ENCODE peak calls at places on chromosomes 3 and 15, in ten cellular contexts. One of them, this sample, is unnamed.
A peak's percentile ranks its signal among the peaks of the same experiment; 100 is the strongest.

GRCh38 chr15:98428253-98428989 is 219.9 kb upstream of the IGF1R start:
- DNase-seq in mucosa of descending colon: no peak
- DNase-seq in cardiac fibroblast: peak; percentile 63
- DNase-seq in breast epithelium: peak; percentile 71
- DNase-seq in fibroblast of pulmonary artery: peak; percentile 64
- DNase-seq in RWPE2: no peak
- DNase-seq in adrenal gland: peak; percentile 48
- DNase-seq in transverse colon: peak; percentile 68
- DNase-seq in endodermal cell: peak; percentile 94
- DNase-seq in AG10803: peak; percentile 68
- DNase-seq in this sample: peak; percentile 65

GRCh38 chr3:71303627-71304260 is 279.8 kb downstream of the FOXP1 start:
- DNase-seq in transverse colon: peak; percentile 24
- DNase-seq in endodermal cell: no peak
- DNase-seq in adrenal gland: no peak
- DNase-seq in RWPE2: no peak
- DNase-seq in cardiac fibroblast: no peak
- DNase-seq in breast epithelium: no peak
- DNase-seq in AG10803: no peak
- DNase-seq in mucosa of descending colon: no peak
- DNase-seq in fibroblast of pulmonary artery: no peak
- DNase-seq in this sample: peak; percentile 23

GRCh38 chr3:194637066-194637465 is 3.8 kb upstream of the TMEM44 start:
- DNase-seq in fibroblast of pulmonary artery: no peak
- DNase-seq in RWPE2: no peak
- DNase-seq in transverse colon: no peak
- DNase-seq in adrenal gland: no peak
- DNase-seq in breast epithelium: no peak
- DNase-seq in cardiac fibroblast: no peak
- DNase-seq in endodermal cell: peak; percentile 64
- DNase-seq in AG10803: no peak
- DNase-seq in mucosa of descending colon: no peak
- DNase-seq in this sample: peak; percentile 11

GRCh38 chr15:94674251-94674650 is 442.9 kb downstream of the MCTP2 start:
- DNase-seq in fibroblast of pulmonary artery: no peak
- DNase-seq in RWPE2: peak; percentile 92
- DNase-seq in breast epithelium: no peak
- DNase-seq in AG10803: peak; percentile 8
- DNase-seq in endodermal cell: no peak
- DNase-seq in mucosa of descending colon: no peak
- DNase-seq in transverse colon: no peak
- DNase-seq in adrenal gland: no peak
- DNase-seq in cardiac fibroblast: peak; percentile 10
- DNase-seq in this sample: no peak

GRCh38 chr15:80732818-80733217 is 37.7 kb downstream of the ABHD17C start:
- DNase-seq in breast epithelium: no peak
- DNase-seq in adrenal gland: no peak
- DNase-seq in AG10803: no peak
- DNase-seq in fibroblast of pulmonary artery: no peak
- DNase-seq in endodermal cell: no peak
- DNase-seq in transverse colon: no peak
- DNase-seq in RWPE2: no peak
- DNase-seq in cardiac fibroblast: no peak
- DNase-seq in mucosa of descending colon: no peak
- DNase-seq in this sample: no peak

GRCh38 chr15:67735896-67736295 is 89.4 kb upstream of the SKOR1 start:
- DNase-seq in breast epithelium: no peak
- DNase-seq in RWPE2: no peak
- DNase-seq in transverse colon: no peak
- DNase-seq in adrenal gland: no peak
- DNase-seq in endodermal cell: no peak
- DNase-seq in AG10803: no peak
- DNase-seq in mucosa of descending colon: no peak
- DNase-seq in cardiac fibroblast: no peak
- DNase-seq in fibroblast of pulmonary artery: no peak
- DNase-seq in this sample: no peak

GRCh38 chr15:94075349-94075748 is 156.0 kb upstream of the MCTP2 start:
- DNase-seq in endodermal cell: no peak
- DNase-seq in cardiac fibroblast: peak; percentile 26
- DNase-seq in fibroblast of pulmonary artery: peak; percentile 19
- DNase-seq in RWPE2: no peak
- DNase-seq in adrenal gland: peak; percentile 39
- DNase-seq in mucosa of descending colon: peak; percentile 49
- DNase-seq in breast epithelium: no peak
- DNase-seq in transverse colon: peak; percentile 34
- DNase-seq in AG10803: peak; percentile 62
- DNase-seq in this sample: peak; percentile 81

GRCh38 chr3:17187589-17188184 is 302.9 kb downstream of the PLCL2 start:
- DNase-seq in breast epithelium: no peak
- DNase-seq in mucosa of descending colon: no peak
- DNase-seq in adrenal gland: no peak
- DNase-seq in RWPE2: no peak
- DNase-seq in fibroblast of pulmonary artery: no peak
- DNase-seq in transverse colon: no peak
- DNase-seq in endodermal cell: peak; percentile 51
- DNase-seq in cardiac fibroblast: no peak
- DNase-seq in AG10803: no peak
- DNase-seq in this sample: no peak

GRCh38 chr3:37862219-37862711 is 585 bp downstream of the CTDSPL start:
- DNase-seq in fibroblast of pulmonary artery: peak; percentile 34
- DNase-seq in cardiac fibroblast: peak; percentile 44
- DNase-seq in transverse colon: peak; percentile 55
- DNase-seq in mucosa of descending colon: peak; percentile 70
- DNase-seq in adrenal gland: peak; percentile 47
- DNase-seq in endodermal cell: peak; percentile 73
- DNase-seq in AG10803: peak; percentile 23
- DNase-seq in RWPE2: no peak
- DNase-seq in breast epithelium: peak; percentile 56
- DNase-seq in this sample: peak; percentile 43

GRCh38 chr15:77530576-77530975 is 102.1 kb downstream of the LINGO1 start:
- DNase-seq in AG10803: peak; percentile 39
- DNase-seq in fibroblast of pulmonary artery: no peak
- DNase-seq in mucosa of descending colon: no peak
- DNase-seq in breast epithelium: no peak
- DNase-seq in adrenal gland: no peak
- DNase-seq in transverse colon: no peak
- DNase-seq in endodermal cell: no peak
- DNase-seq in RWPE2: peak; percentile 23
- DNase-seq in cardiac fibroblast: no peak
- DNase-seq in this sample: no peak

GRCh38 chr15:28984421-28985375 is 98.9 kb downstream of the APBA2 start:
- DNase-seq in endodermal cell: peak; percentile 62
- DNase-seq in AG10803: peak; percentile 14
- DNase-seq in mucosa of descending colon: no peak
- DNase-seq in transverse colon: no peak
- DNase-seq in fibroblast of pulmonary artery: peak; percentile 58
- DNase-seq in cardiac fibroblast: peak; percentile 60
- DNase-seq in RWPE2: no peak
- DNase-seq in breast epithelium: no peak
- DNase-seq in adrenal gland: no peak
- DNase-seq in this sample: no peak

GRCh38 chr3:29384640-29385039 is 103.8 kb downstream of the RBMS3 start:
- DNase-seq in transverse colon: no peak
- DNase-seq in endodermal cell: peak; percentile 44
- DNase-seq in adrenal gland: no peak
- DNase-seq in RWPE2: no peak
- DNase-seq in breast epithelium: no peak
- DNase-seq in mucosa of descending colon: no peak
- DNase-seq in fibroblast of pulmonary artery: peak; percentile 80
- DNase-seq in cardiac fibroblast: peak; percentile 79
- DNase-seq in AG10803: peak; percentile 88
- DNase-seq in this sample: peak; percentile 91
- H3K4me3 ChIP-seq in transverse colon: no peak overlapping the region
- H3K4me3 ChIP-seq in endodermal cell: no peak overlapping the region
- H3K4me3 ChIP-seq in adrenal gland: no peak overlapping the region
- H3K4me3 ChIP-seq in RWPE2: no peak overlapping the region
- H3K4me3 ChIP-seq in breast epithelium: no peak overlapping the region
- H3K4me3 ChIP-seq in mucosa of descending colon: no peak overlapping the region
- H3K4me3 ChIP-seq in fibroblast of pulmonary artery: no peak overlapping the region
- H3K4me3 ChIP-seq in cardiac fibroblast: no peak overlapping the region
- H3K4me3 ChIP-seq in AG10803: no peak overlapping the region
- H3K4me3 ChIP-seq in this sample: no peak overlapping the region

GRCh38 chr3:33439421-33440327 is 531 bp downstream of the UBP1 start:
- DNase-seq in AG10803: peak; percentile 42
- DNase-seq in breast epithelium: peak; percentile 64
- DNase-seq in endodermal cell: peak; percentile 79
- DNase-seq in cardiac fibroblast: peak; percentile 39
- DNase-seq in adrenal gland: peak; percentile 65
- DNase-seq in fibroblast of pulmonary artery: peak; percentile 39
- DNase-seq in transverse colon: peak; percentile 56
- DNase-seq in mucosa of descending colon: peak; percentile 82
- DNase-seq in RWPE2: peak; percentile 68
- DNase-seq in this sample: peak; percentile 33
- TF ChIP-seq CTCF in AG10803: no peak
- TF ChIP-seq CTCF in breast epithelium: peak; percentile 47
- TF ChIP-seq CTCF in endodermal cell: peak; percentile 48
- TF ChIP-seq CTCF in cardiac fibroblast: no peak
- TF ChIP-seq CTCF in adrenal gland: no peak
- TF ChIP-seq CTCF in fibroblast of pulmonary artery: no peak
- TF ChIP-seq CTCF in transverse colon: no peak
- TF ChIP-seq CTCF in mucosa of descending colon: peak; percentile 16
- TF ChIP-seq CTCF in RWPE2: peak; percentile 40
- TF ChIP-seq CTCF in this sample: peak; percentile 25

GRCh38 chr15:99562238-99562637 is 3.5 kb upstream of the MEF2A start:
- DNase-seq in endodermal cell: no peak
- DNase-seq in RWPE2: no peak
- DNase-seq in cardiac fibroblast: no peak
- DNase-seq in fibroblast of pulmonary artery: no peak
- DNase-seq in AG10803: no peak
- DNase-seq in mucosa of descending colon: no peak
- DNase-seq in transverse colon: no peak
- DNase-seq in breast epithelium: no peak
- DNase-seq in adrenal gland: no peak
- DNase-seq in this sample: no peak

GRCh38 chr15:99565281-99566156 is at the start of gene MEF2A:
- DNase-seq in adrenal gland: peak; percentile 97
- DNase-seq in breast epithelium: peak; percentile 96
- DNase-seq in mucosa of descending colon: peak; percentile 97
- DNase-seq in endodermal cell: peak; percentile 96
- DNase-seq in cardiac fibroblast: peak; percentile 97
- DNase-seq in RWPE2: peak; percentile 98
- DNase-seq in fibroblast of pulmonary artery: peak; percentile 96
- DNase-seq in transverse colon: peak; percentile 95
- DNase-seq in AG10803: peak; percentile 96
- DNase-seq in this sample: peak; percentile 96

GRCh38 chr15:99566157-99566900 is 545 bp downstream of the MEF2A start:
- DNase-seq in mucosa of descending colon: no peak
- DNase-seq in breast epithelium: no peak
- DNase-seq in cardiac fibroblast: no peak
- DNase-seq in transverse colon: peak; percentile 41
- DNase-seq in adrenal gland: no peak
- DNase-seq in endodermal cell: peak; percentile 72
- DNase-seq in fibroblast of pulmonary artery: no peak
- DNase-seq in AG10803: no peak
- DNase-seq in RWPE2: no peak
- DNase-seq in this sample: no peak

GRCh38 chr15:99565031-99565280 is 828 bp upstream of the MEF2A start:
- DNase-seq in cardiac fibroblast: no peak
- DNase-seq in RWPE2: no peak
- DNase-seq in fibroblast of pulmonary artery: no peak
- DNase-seq in AG10803: no peak
- DNase-seq in mucosa of descending colon: no peak
- DNase-seq in breast epithelium: no peak
- DNase-seq in transverse colon: no peak
- DNase-seq in endodermal cell: peak; percentile 82
- DNase-seq in adrenal gland: no peak
- DNase-seq in this sample: no peak

DNA sequence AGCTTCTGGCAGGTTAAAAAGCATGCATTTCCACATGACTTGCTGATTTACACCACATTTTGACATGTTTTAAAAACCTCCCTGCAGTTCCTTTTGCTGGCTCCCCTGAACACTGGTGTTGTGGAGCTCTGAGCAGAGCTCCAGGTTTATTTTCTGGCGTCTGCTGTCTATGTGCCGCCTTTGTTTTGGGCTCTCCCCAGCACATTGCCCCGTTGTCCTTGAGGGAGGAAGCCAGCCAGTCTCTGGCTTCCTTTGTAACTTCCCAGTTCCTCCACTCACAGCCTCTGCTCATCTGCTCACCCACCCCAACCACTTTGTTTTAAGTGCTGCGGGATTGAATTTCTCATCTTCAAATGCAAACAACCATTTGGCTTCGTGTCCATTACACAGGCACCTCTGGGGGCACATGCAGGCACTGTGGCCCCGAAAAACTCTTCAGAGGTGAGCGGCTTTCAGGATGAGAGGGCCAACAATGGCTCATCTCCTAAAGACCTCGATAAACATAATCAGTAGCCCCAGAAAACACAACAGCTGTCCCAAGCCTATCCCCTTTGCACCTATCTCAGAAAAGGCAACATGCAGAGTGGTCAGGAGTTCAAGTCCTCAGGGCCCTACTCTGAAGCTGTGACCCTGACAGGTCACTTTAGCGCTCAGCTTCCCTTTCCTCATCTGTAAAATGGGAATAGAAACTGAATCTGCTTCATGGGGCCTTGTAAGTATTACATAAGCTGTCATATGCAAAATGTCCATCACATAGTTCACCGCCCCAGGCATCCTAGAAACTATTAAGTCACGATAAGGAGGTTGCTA is 1.4 kb upstream of the MEF2A start:
- DNase-seq in breast epithelium: no peak
- DNase-seq in adrenal gland: peak; percentile 79
- DNase-seq in AG10803: peak; percentile 36
- DNase-seq in cardiac fibroblast: peak; percentile 43
- DNase-seq in transverse colon: peak; percentile 19
- DNase-seq in mucosa of descending colon: no peak
- DNase-seq in fibroblast of pulmonary artery: peak; percentile 26
- DNase-seq in endodermal cell: peak; percentile 64
- DNase-seq in RWPE2: no peak
- DNase-seq in this sample: peak; percentile 61
- H3K4me3 ChIP-seq in breast epithelium: peak overlapping the region; percentile 66
- H3K4me3 ChIP-seq in adrenal gland: no peak overlapping the region
- H3K4me3 ChIP-seq in AG10803: peak overlapping the region; percentile 37
- H3K4me3 ChIP-seq in cardiac fibroblast: peak overlapping the region; percentile 17
- H3K4me3 ChIP-seq in transverse colon: peak overlapping the region; percentile 91
- H3K4me3 ChIP-seq in mucosa of descending colon: no peak overlapping the region
- H3K4me3 ChIP-seq in fibroblast of pulmonary artery: peak overlapping the region; percentile 32
- H3K4me3 ChIP-seq in endodermal cell: peak overlapping the region; percentile 70
- H3K4me3 ChIP-seq in RWPE2: peak overlapping the region; percentile 68
- H3K4me3 ChIP-seq in this sample: peak overlapping the region; percentile 42

DNA sequence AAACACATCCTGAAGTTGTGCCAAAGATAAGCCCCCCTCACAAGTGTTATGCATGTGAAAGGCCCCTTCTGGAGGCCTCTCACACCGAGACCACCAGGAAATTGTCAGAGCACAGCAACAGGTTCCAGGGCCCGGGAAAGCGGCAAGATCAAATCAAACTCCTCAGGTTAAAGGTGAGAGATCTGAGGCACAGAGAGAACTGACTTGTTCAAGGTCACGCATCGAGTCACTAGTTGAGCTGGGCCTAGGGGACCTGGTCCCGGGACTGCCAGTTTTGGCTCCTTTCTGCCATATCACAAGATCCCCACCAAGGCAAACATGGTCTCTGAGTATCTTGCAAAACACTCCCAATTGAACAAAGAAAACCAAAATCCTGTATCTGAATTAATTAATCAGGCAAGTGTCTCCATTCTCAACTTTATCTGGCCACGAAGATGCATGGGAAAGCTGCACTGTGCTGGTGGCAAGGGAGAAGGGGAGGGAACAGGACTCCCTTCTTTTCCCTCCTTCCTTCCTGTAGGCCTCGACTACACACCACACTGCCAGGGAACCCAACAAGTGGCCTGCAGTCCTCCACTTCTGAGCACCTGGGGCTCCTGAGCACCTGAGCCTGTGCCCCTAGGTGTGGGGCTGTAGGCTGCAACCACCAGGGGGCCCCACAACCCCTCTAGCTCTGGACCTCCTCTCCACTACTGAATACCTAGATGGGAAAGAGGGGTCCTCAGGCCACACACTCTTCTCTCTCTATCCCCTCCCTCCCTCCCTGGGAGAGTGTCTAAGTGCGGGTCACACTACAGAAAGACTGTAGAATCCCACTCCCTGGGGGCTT is 37.3 kb downstream of the ANP32A start:
- DNase-seq in RWPE2: peak; percentile 45
- DNase-seq in cardiac fibroblast: peak; percentile 22
- DNase-seq in fibroblast of pulmonary artery: peak; percentile 18
- DNase-seq in breast epithelium: no peak
- DNase-seq in mucosa of descending colon: no peak
- DNase-seq in endodermal cell: peak; percentile 90
- DNase-seq in adrenal gland: no peak
- DNase-seq in AG10803: no peak
- DNase-seq in transverse colon: peak; percentile 72
- DNase-seq in this sample: no peak
- TF ChIP-seq CTCF in RWPE2: peak; percentile 72
- TF ChIP-seq CTCF in cardiac fibroblast: peak; percentile 63
- TF ChIP-seq CTCF in fibroblast of pulmonary artery: peak; percentile 52
- TF ChIP-seq CTCF in breast epithelium: peak; percentile 34
- TF ChIP-seq CTCF in mucosa of descending colon: peak; percentile 67
- TF ChIP-seq CTCF in endodermal cell: peak; percentile 89
- TF ChIP-seq CTCF in adrenal gland: peak; percentile 56
- TF ChIP-seq CTCF in AG10803: peak; percentile 58
- TF ChIP-seq CTCF in transverse colon: peak; percentile 72
- TF ChIP-seq CTCF in this sample: peak; percentile 45